ENCODE peak calls at places on chromosomes 16 and 17, in five cellular contexts. N is esophagus squamous epithelium, R is spleen, M is HepG2, J is Peyer's patch. L is an unnamed sample. For H3K4me1, the result is how much of the 10 kb centered on the place peaks cover.

GRCh38 chr17:39921323-39921722 is 2.9 kb upstream of the GSDMB start:
- DNase-seq in M (no peak), R (no peak), J (no peak), N (no peak), L (no peak)

GRCh38 chr16:23064642-23065041 is 84.6 kb downstream of the USP31 start:
- DNase-seq in M (no peak), N (no peak), J (no peak), R (no peak), L (no peak)

GRCh38 chr16:86751081-86752030 is 173.0 kb downstream of the FOXL1 start:
- DNase-seq in J (peak), M (no peak), N (no peak), R (peak), L (no peak)

GRCh38 chr16:78108451-78108850 is 9.0 kb downstream of the WWOX start:
- DNase-seq in N (no peak), J (no peak), M (no peak), R (no peak), L (no peak)

GRCh38 chr16:19238386-19238785 is 47.1 kb upstream of the CLEC19A start:
- DNase-seq in M (no peak), R (no peak), N (no peak), J (no peak), L (no peak)

GRCh38 chr16:19410435-19411153 is 7.1 kb upstream of the TMC5 start:
- DNase-seq in N (no peak), M (no peak), J (peak), R (peak), L (no peak)

GRCh38 chr16:75022567-75022966 is 23.7 kb downstream of the ZNRF1 start:
- DNase-seq in N (no peak), M (no peak), J (no peak), R (no peak), L (no peak)

GRCh38 chr17:57939797-57940196 is 15.4 kb downstream of the CUEDC1 start:
- DNase-seq in R (peak), J (no peak), M (no peak), N (peak), L (no peak)

GRCh38 chr16:53142823-53143568 is 88.2 kb downstream of the CHD9 start:
- DNase-seq in R (no peak), J (no peak), M (no peak), N (no peak), L (no peak)

GRCh38 chr17:66272699-66273390 is 29.6 kb upstream of the PRKCA start:
- DNase-seq in M (no peak), R (no peak), J (no peak), N (no peak), L (no peak)

GRCh38 chr17:38915639-38915995 is 9.8 kb upstream of the LASP1NB start:
- DNase-seq in R (peak), J (no peak), M (no peak), N (no peak), L (no peak)

GRCh38 chr17:2337152-2337810 is at the start of gene SGSM2:
- DNase-seq in M (peak), N (no peak), J (peak), R (peak), L (peak)

GRCh38 chr17:57338257-57338919 is 82.1 kb downstream of the MSI2 start:
- DNase-seq in J (no peak), N (no peak), R (no peak), M (no peak), L (no peak)

GRCh38 chr16:79769320-79770243 is 169.0 kb upstream of the MAF start:
- DNase-seq in M (no peak), J (no peak), N (no peak), R (no peak), L (no peak)

GRCh38 chr16:29699324-29700219 is 20.6 kb downstream of the QPRT start:
- DNase-seq in N (no peak), R (peak), M (no peak), J (no peak), L (no peak)

GRCh38 chr17:6110592-6110991 is 40.4 kb downstream of the WSCD1 start:
- DNase-seq in M (peak), R (peak), J (peak), N (no peak), L (no peak)

GRCh38 chr16:81581107-81581506 is 136.5 kb downstream of the CMIP start:
- DNase-seq in R (no peak), M (no peak), N (no peak), J (no peak), L (no peak)

GRCh38 chr16:50551243-50551642 is 3.0 kb downstream of the NKD1 start:
- DNase-seq in N (no peak), J (no peak), M (peak), R (no peak), L (no peak)

GRCh38 chr17:20825539-20825938 is 217.3 kb downstream of the USP22 start:
- DNase-seq in R (no peak), J (no peak), N (no peak), M (peak), L (no peak)

DNA sequence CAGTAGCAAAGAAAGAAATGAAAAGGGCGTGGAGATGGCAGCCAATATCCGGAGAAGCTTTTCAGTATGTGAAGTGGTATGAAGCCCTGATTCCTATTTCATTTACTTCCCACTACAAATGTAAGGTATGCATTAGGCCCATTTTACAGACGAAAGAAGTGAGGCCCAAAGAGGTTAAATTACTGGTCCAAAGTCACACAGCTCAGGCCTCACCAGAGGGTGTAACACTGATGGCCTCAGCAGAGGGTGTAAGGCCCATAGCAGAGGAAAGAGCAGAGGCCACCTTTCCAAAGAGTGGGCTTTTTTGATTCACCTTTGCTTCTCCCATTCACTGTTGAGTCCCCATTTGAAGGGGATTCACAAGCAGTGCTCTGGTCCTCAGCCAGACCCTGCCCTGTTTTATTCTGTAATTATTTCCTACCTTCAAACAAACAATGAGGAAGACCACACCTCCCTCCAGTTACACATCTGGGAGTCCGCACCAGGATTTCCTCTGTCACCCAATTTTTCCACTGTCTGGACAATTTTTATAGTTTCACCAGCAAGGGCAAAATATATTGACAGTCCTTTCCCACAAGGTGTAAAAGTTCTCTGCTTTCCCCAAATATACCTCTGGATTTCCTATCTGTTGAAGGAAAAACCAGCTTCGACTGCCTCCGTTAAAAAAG is 7.1 kb downstream of the ZFHX3 start:
- DNase-seq in N (no peak), J (no peak), R (no peak), M (no peak), L (no peak)
- H3K4me1 ChIP-seq in N (under half), J (under half), R (under half), M (half or more), L (under half)

DNA sequence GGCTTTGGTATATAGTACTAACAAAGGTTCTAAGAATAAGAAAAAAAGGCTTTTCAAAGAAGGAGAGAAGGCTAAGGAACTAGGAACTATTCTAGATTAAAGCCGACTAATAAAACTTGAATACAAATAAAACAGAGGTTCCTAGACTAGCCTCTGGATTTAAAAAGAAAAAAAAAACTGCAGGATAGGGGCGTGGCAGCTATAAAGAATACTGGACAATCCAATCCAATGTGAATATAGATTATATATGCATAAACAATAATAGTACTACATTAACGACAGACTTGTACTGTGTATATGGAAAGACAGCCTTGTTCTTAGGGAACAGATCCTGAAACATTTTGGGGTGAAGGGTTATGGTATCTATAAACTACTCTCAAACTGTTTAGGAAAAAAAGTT is 23.9 kb upstream of the ANKFY1 start:
- DNase-seq in M (no peak), J (no peak), N (no peak), R (no peak), L (no peak)
- TF ChIP-seq POLR2A in M (no peak), J (no peak), N (no peak), R (no peak), L (no peak)

GRCh38 chr16:12239953-12240485 is 263.5 kb downstream of the SNX29 start:
- DNase-seq in J (no peak), R (no peak), M (no peak), N (no peak), L (no peak)
- H3K4me1 ChIP-seq in J (under half), R (under half), M (under half), N (under half), L (under half)

DNA sequence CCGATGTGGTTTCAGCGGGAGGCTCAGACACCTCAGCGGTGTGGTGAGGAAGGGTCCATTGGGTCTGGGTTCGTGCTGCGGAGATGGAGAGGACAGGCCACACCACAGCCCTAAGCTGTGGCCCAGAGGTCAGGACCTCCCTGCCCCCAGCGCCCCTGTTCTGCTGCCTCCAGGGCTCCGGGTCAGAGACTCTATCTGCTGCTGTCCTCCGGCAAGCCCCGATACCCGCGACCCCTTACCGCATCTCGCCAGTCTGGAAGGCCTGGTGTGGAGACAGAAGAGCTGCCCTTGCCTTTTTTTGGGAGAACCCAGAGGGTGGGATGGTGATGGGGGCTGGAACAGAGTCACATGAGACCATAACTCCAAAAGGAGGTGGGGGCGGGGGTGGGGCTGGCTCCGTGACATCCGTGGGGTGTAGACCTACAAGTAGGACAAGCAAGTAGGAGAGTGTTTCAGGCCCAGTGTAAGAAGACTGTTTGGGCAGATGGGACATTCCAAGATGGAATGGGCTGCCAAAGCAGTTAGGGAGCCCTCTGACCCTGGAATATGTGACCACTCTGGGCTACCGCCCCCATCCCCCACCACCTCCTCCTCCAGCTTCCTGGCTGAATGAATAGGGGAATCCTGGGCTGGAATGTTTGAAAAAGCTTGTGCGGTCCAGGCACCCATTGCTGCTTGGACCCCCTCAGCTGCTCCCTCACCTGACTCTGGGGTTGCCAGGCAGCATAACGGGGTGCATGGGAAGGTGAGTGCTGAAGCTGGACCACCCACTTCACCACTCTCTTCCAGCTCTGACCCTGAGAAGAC is 1.4 kb downstream of the XYLT2 start:
- DNase-seq in J (no peak), M (no peak), R (no peak), N (no peak), L (peak)
- TF ChIP-seq POLR2A in J (no peak), M (no peak), R (no peak), N (no peak), L (no peak)

GRCh38 chr17:49404371-49404770 is 10.3 kb downstream of the PHB1 start:
- DNase-seq in R (peak), J (no peak), M (no peak), N (no peak), L (peak)

GRCh38 chr17:49402706-49403105 is 12.0 kb downstream of the PHB1 start:
- DNase-seq in M (no peak), J (no peak), R (no peak), N (no peak), L (peak)

GRCh38 chr17:49403514-49404289 is 11.0 kb downstream of the PHB1 start:
- DNase-seq in R (no peak), J (no peak), N (no peak), M (no peak), L (peak)

GRCh38 chr17:49406791-49407190 is 7.9 kb downstream of the PHB1 start:
- DNase-seq in R (no peak), M (no peak), J (no peak), N (no peak), L (peak)

DNA sequence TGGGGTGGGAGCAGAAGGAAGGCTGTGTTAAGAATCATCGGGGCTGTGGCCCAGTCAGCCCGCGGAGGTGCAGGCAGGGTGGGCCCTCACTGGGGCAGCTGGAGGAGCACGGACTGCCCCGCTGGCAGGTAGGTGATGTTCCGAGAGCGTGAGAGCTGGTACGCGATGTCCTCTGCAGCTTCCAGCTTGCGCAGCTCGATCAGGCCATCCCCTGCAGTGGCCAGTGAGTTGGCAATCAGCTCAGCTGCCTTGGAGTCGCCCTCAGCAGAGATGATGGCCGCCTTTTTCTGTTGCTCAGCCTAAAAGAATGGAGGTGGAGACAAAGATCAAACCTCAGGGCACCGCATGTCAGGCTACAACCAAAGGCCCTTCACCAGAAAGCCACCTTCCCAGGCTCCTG is 9.8 kb downstream of the PHB1 start:
- DNase-seq in R (no peak), M (no peak), J (no peak), N (no peak), L (peak)
- H3K4me1 ChIP-seq in R (under half), M (under half), J (under half), N (under half), L (under half)

DNA sequence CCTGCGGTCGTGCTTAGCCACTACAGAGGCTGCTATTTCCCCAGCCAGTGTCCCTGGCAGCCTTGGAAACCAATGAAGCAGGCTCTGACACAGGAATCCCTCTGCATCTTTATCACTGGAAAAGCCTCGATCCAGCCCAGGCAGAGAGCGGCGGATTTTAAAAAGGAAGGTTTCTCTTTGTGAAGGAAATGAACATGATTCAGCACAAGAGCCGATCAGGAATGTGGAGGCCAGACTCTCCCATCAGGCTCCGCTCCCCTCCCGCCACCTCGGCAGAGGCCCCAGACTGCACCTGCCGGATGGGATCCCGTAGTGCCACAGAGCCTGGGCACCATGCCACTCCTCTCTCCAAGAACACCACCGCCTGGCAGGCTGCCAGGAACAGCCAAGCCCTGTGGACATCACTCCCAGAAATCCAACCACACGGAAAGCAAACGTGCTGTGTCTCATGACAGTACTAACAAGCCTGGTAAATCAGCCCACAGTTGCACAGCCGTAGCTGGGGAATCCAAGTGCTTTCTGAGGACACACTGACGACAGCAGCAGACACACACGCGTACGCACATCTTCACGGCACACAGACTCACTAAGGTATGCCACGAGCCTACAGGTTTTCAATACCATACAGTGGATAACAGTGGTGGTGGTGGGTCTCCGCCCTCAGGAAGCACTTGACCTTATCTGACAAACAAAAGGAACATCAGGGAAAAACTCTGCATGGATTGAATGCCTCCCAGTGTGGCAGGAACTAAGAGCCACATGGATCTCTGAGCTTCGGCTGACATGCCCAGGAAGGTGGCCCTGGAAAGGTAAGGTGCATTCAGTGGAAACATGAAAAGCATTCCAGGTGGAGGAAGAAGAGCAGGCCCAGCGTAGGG is 5.4 kb downstream of the LRRC75A start:
- DNase-seq in R (no peak), N (no peak), J (peak), M (no peak), L (peak)
- TF ChIP-seq POLR2A in R (no peak), N (no peak), J (peak), M (no peak), L (no peak)

GRCh38 chr17:17718251-17718650 is 37.0 kb downstream of the RAI1 start:
- DNase-seq in M (no peak), R (no peak), J (no peak), N (no peak), L (no peak)
- H3K4me1 ChIP-seq in M (half or more), R (under half), J (under half), N (half or more), L (half or more)

DNA sequence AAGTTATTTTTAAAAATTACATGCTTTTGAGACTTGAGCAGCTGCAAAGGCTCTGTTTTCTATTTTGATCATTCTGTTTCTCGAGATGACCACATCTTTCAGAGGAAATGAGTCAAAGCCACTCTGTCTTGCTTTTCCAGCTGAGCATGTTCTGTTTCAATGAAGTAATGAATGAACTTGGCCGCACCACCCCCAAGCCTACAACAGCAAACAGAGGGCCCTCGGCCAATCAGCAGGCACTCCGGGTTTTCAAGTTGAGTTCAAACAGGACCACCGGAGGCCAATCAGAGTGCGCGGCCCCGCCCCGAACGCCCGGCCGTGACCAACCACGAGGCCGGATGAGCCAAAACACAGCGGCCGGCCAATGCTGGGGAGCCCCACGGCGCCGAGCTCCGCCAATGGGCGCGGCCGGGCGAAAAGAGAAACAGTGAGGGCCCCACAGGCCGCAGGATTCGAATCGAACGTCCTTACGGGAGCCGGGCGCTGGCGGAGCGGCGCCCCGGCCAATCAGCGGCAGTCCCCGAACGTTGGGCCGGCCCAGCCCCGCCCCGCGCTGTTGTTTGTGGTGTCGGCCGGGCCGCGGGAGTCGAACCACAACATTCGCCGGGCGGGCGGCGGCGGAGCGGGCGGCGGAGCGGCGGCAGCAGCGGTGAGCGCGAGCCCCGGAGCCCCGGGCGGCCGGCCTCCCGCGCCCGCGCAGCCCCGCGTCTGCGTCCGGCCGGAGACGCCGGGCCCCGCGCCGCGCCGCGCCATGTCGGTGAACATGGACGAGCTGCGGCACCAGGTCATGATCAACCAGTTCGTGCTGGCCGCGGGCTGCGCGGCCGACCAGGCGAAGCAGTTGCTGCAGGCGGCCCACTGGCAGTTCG is at the start of gene UBALD2:
- DNase-seq in R (peak), J (peak), N (peak), M (peak), L (peak)
- TF ChIP-seq POLR2A in R (no peak), J (peak), N (peak), M (peak), L (peak)

DNA sequence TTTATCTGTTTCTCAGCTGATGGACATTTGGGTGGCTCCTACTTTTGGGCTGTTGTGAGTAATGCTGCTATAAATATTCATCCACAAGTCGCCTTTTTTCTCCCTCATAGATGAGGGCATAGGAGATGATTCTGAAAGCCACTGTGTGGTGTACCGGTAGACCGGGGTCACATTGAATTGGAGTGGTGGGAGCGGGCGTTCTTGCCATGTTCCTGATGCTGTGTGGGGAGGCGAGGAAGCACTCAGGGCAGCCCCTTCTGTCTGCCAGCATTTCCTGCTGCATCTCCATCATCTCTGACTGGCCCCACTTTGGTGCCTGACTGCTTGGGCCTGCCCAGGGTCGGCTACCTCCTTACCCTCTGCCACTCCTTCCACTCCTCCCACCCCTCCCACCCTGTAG is 40.1 kb downstream of the PRMT7 start:
- DNase-seq in M (no peak), J (no peak), R (no peak), N (no peak), L (no peak)
- H3K4me1 ChIP-seq in M (under half), J (under half), R (under half), N (under half), L (under half)